ENCODE peak calls at places on chromosomes 12 and 14, in four cellular contexts. R, X, Q and G are unnamed samples.

GRCh38 chr12:65540140-65540539 is 261.7 kb downstream of the MSRB3 start:
- DNase-seq in R (no peak), X (no peak), Q (no peak), G (no peak)

GRCh38 chr12:79690156-79690605 is 583 bp downstream of the PAWR start:
- DNase-seq in R (no peak), X (peak; percentile 39), Q (no peak), G (no peak)

GRCh38 chr12:25615119-25615518 is 62.0 kb upstream of the LMNTD1 start:
- DNase-seq in R (no peak), X (no peak), Q (no peak), G (no peak)

GRCh38 chr12:124392991-124393790 is 98.3 kb downstream of the RFLNA start:
- DNase-seq in R (peak; percentile 79), X (no peak), Q (peak; percentile 87), G (peak; percentile 93)

GRCh38 chr12:31965090-31965489 is 5.9 kb downstream of the RESF1 start:
- DNase-seq in R (no peak), X (no peak), Q (no peak), G (no peak)

GRCh38 chr12:51847830-51848727 is at the start of gene FIGNL2:
- DNase-seq in R (no peak), X (no peak), Q (no peak), G (no peak)

GRCh38 chr12:82832981-82833380 is 146.3 kb downstream of the TMTC2 start:
- DNase-seq in R (no peak), X (no peak), Q (no peak), G (no peak)

GRCh38 chr12:4080213-4080612 is 193.3 kb upstream of the CCND2 start:
- DNase-seq in R (no peak), X (no peak), Q (peak; percentile 29), G (peak; percentile 33)

GRCh38 chr14:68306934-68307758 is 485.7 kb downstream of the ZFP36L1 start:
- DNase-seq in R (no peak), X (no peak), Q (peak; percentile 64), G (peak; percentile 60)